ENCODE peak calls at places on chromosomes 5 and 9, in four cellular contexts. A, E, D and R are unnamed samples.
A peak's percentile ranks its signal among the peaks of the same experiment; 100 is the strongest.

GRCh38 chr5:117881426-117882230 is 1106.7 kb downstream of the DTWD2 start:
- DNase-seq in A (no peak), E (no peak), D (no peak), R (no peak)

GRCh38 chr9:89455356-89455824 is 42.5 kb downstream of the SEMA4D start:
- DNase-seq in D (no peak), A (no peak), E (no peak), R (no peak)

GRCh38 chr9:85743290-85744128 is 1.8 kb upstream of the AGTPBP1 start:
- DNase-seq in A (no peak), D (peak; percentile 95), E (peak; percentile 58), R (peak; percentile 72)

GRCh38 chr5:172564187-172564586 is 76.9 kb upstream of the NEURL1B start:
- DNase-seq in A (no peak), E (no peak), D (no peak), R (no peak)

GRCh38 chr5:111574316-111574715 is 62.0 kb upstream of the STARD4 start:
- DNase-seq in A (no peak), D (peak; percentile 28), E (no peak), R (no peak)

GRCh38 chr5:52069997-52070396 is 686.7 kb downstream of the ISL1 start:
- DNase-seq in E (no peak), A (no peak), D (peak; percentile 6), R (no peak)

GRCh38 chr9:136093331-136093986 is 1.6 kb downstream of the NACC2 start:
- DNase-seq in D (no peak), A (no peak), E (peak; percentile 37), R (no peak)

GRCh38 chr5:133635051-133635450 is 22.7 kb upstream of the FSTL4 start:
- DNase-seq in D (peak; percentile 16), A (no peak), E (peak; percentile 19), R (no peak)

GRCh38 chr5:17916451-17916850 is 282.2 kb downstream of the TAF11L14 start:
- DNase-seq in E (no peak), A (no peak), D (no peak), R (no peak)

GRCh38 chr5:129820-130219 is 37.9 kb downstream of the PLEKHG4B start:
- DNase-seq in D (no peak), E (no peak), A (no peak), R (peak; percentile 72)

GRCh38 chr5:33311893-33312292 is 128.9 kb upstream of the TARS1 start:
- DNase-seq in E (no peak), A (no peak), D (peak; percentile 90), R (peak; percentile 84)

GRCh38 chr5:139138790-139139189 is 59.4 kb downstream of the SIL1 start:
- DNase-seq in D (peak; percentile 44), A (no peak), E (peak; percentile 17), R (no peak)

GRCh38 chr5:100902406-100903035 is 561 bp downstream of the ST8SIA4 start:
- DNase-seq in A (peak; percentile 10), D (no peak), E (peak; percentile 9), R (no peak)

GRCh38 chr9:130938652-130939404 is at the start of gene FIBCD1:
- DNase-seq in A (peak; percentile 8), E (peak; percentile 67), D (peak; percentile 63), R (no peak)

GRCh38 chr5:151202381-151203139 is 21.3 kb downstream of the CCDC69 start:
- DNase-seq in E (peak; percentile 6), D (peak; percentile 80), A (no peak), R (peak; percentile 37)

GRCh38 chr9:11326231-11326630 is 713.4 kb upstream of the PTPRD start:
- DNase-seq in E (no peak), A (no peak), D (no peak), R (no peak)

GRCh38 chr5:40841068-40841805 is at the start of gene CARD6:
- DNase-seq in D (no peak), A (no peak), E (no peak), R (no peak)

GRCh38 chr5:176155882-176156497 is 82.2 kb upstream of the SIMC1 start:
- DNase-seq in D (no peak), A (no peak), E (no peak), R (no peak)

GRCh38 chr5:91225848-91226686 is 157.1 kb downstream of the ARRDC3 start:
- DNase-seq in E (peak; percentile 45), A (peak; percentile 59), D (no peak), R (no peak)

GRCh38 chr9:97703437-97704326 is 6.5 kb upstream of the XPA start:
- DNase-seq in A (no peak), D (peak; percentile 83), E (peak; percentile 84), R (peak; percentile 72)

GRCh38 chr9:98607787-98608186 is 100.9 kb downstream of the GABBR2 start:
- DNase-seq in E (no peak), A (no peak), D (peak; percentile 42), R (peak; percentile 19)

GRCh38 chr5:43161244-43161643 is 30.8 kb upstream of the NIM1K start:
- DNase-seq in A (no peak), E (no peak), D (no peak), R (no peak)

GRCh38 chr5:177230660-177231059 is 72.9 kb downstream of the RAB24 start:
- DNase-seq in E (no peak), D (no peak), A (no peak), R (no peak)

GRCh38 chr9:131837316-131837715 is 97.4 kb upstream of the RAPGEF1 start:
- DNase-seq in A (no peak), E (peak; percentile 13), D (no peak), R (no peak)

GRCh38 chr5:78113689-78114088 is 180.8 kb downstream of the AP3B1 start:
- DNase-seq in A (no peak), D (no peak), E (no peak), R (no peak)

GRCh38 chr9:121620777-121621437 is 30.5 kb upstream of the DAB2IP start:
- DNase-seq in D (no peak), A (no peak), E (no peak), R (no peak)

GRCh38 chr9:73074176-73074708 is 77.4 kb upstream of the ANXA1 start:
- DNase-seq in E (no peak), A (no peak), D (no peak), R (peak; percentile 51)

GRCh38 chr9:122355336-122355875 is 15.4 kb upstream of the PTGS1 start:
- DNase-seq in A (no peak), D (no peak), E (no peak), R (no peak)

GRCh38 chr9:4855861-4856260 is 63.1 kb downstream of the RCL1 start:
- DNase-seq in A (no peak), D (no peak), E (no peak), R (no peak)

GRCh38 chr5:163580516-163580915 is 75.1 kb downstream of the MAT2B start:
- DNase-seq in D (no peak), E (peak; percentile 21), A (no peak), R (no peak)

GRCh38 chr9:71820516-71820915 is 52.2 kb upstream of the CEMIP2 start:
- DNase-seq in A (no peak), D (no peak), E (no peak), R (peak; percentile 47)

GRCh38 chr5:138789771-138790242 is 36.6 kb downstream of the CTNNA1 start:
- DNase-seq in E (peak; percentile 26), D (no peak), A (no peak), R (no peak)

GRCh38 chr9:19290103-19290502 is 59.6 kb downstream of the DENND4C start:
- DNase-seq in D (no peak), A (no peak), E (no peak), R (no peak)

GRCh38 chr9:354453-354852 is 139.8 kb downstream of the DOCK8 start:
- DNase-seq in D (no peak), A (no peak), E (no peak), R (no peak)

GRCh38 chr5:116452774-116453368 is 121.8 kb downstream of the SEMA6A start:
- DNase-seq in D (no peak), E (peak; percentile 15), A (no peak), R (no peak)

GRCh38 chr9:124286292-124286931 is 28.7 kb downstream of the NEK6 start:
- DNase-seq in A (peak; percentile 38), E (peak; percentile 96), D (peak; percentile 82), R (peak; percentile 59)

GRCh38 chr9:126420643-126421564 is 94.3 kb downstream of the MVB12B start:
- DNase-seq in D (no peak), E (peak; percentile 89), A (no peak), R (no peak)